ENCODE peak calls at places on chromosomes 6 and 20, in six cellular contexts. C is upper lobe of right lung, V is fibroblast of pulmonary artery, Q is aorta, O is OCI-LY7, I is IMR-90. U is an unnamed sample.

GRCh38 chr6:158853072-158853871 is 34.1 kb upstream of the EZR start:
- DNase-seq in C (peak; percentile 92), V (peak; percentile 94), Q (peak; percentile 73), O (peak; percentile 85), I (peak; percentile 79), U (peak; percentile 21)

GRCh38 chr6:72260489-72260888 is 361.4 kb upstream of the KCNQ5 start:
- DNase-seq in C (no peak), V (no peak), Q (no peak), O (no peak), I (peak; percentile 4), U (no peak)

GRCh38 chr20:6769953-6770831 is 2.7 kb downstream of the BMP2 start:
- DNase-seq in C (peak; percentile 87), V (peak; percentile 58), Q (peak; percentile 63), O (no peak), I (no peak), U (peak; percentile 25)

GRCh38 chr6:159874475-159874874 is 16.3 kb upstream of the MAS1 start:
- DNase-seq in C (no peak), V (peak; percentile 69), Q (peak; percentile 71), O (no peak), I (peak; percentile 13), U (peak; percentile 65)

GRCh38 chr6:53829698-53830221 is 35.0 kb downstream of the LRRC1 start:
- DNase-seq in C (no peak), V (no peak), Q (no peak), O (no peak), I (no peak), U (no peak)

GRCh38 chr6:44561062-44561591 is 173.6 kb downstream of the CDC5L start:
- DNase-seq in C (no peak), V (no peak), Q (no peak), O (no peak), I (no peak), U (no peak)

GRCh38 chr6:105488521-105489212 is 85.8 kb upstream of the PREP start:
- DNase-seq in C (no peak), V (peak; percentile 26), Q (no peak), O (no peak), I (peak; percentile 36), U (no peak)

GRCh38 chr20:61328906-61329558 is 77.0 kb downstream of the CDH4 start:
- DNase-seq in C (peak; percentile 71), V (no peak), Q (no peak), O (peak; percentile 18), I (peak; percentile 17), U (no peak)

GRCh38 chr6:11609324-11610071 is 71.9 kb downstream of the TMEM170B start:
- DNase-seq in C (no peak), V (peak; percentile 97), Q (peak; percentile 88), O (no peak), I (peak; percentile 85), U (peak; percentile 25)

GRCh38 chr20:5557123-5557522 is 193.1 kb upstream of the SHLD1 start:
- DNase-seq in C (no peak), V (peak; percentile 68), Q (peak; percentile 54), O (peak; percentile 75), I (peak; percentile 47), U (peak; percentile 29)

GRCh38 chr6:3335169-3335568 is 76.4 kb downstream of the PSMG4 start:
- DNase-seq in C (no peak), V (no peak), Q (no peak), O (no peak), I (no peak), U (no peak)

GRCh38 chr6:3340358-3340798 is 81.6 kb downstream of the PSMG4 start:
- DNase-seq in C (no peak), V (no peak), Q (no peak), O (no peak), I (no peak), U (no peak)

GRCh38 chr6:3336066-3336786 is 77.5 kb downstream of the PSMG4 start:
- DNase-seq in C (no peak), V (no peak), Q (no peak), O (no peak), I (no peak), U (no peak)

GRCh38 chr6:3336859-3337515 is 78.2 kb downstream of the PSMG4 start:
- DNase-seq in C (no peak), V (no peak), Q (no peak), O (no peak), I (no peak), U (no peak)

GRCh38 chr6:3337521-3338350 is 79.0 kb downstream of the PSMG4 start:
- DNase-seq in C (no peak), V (peak; percentile 46), Q (no peak), O (no peak), I (peak; percentile 56), U (no peak)
- H3K4me3 ChIP-seq in C (no peak overlapping the region), V (no peak overlapping the region), Q (no peak overlapping the region), O (peak overlapping the region; percentile 3), I (no peak overlapping the region), U (no peak overlapping the region)

DNA sequence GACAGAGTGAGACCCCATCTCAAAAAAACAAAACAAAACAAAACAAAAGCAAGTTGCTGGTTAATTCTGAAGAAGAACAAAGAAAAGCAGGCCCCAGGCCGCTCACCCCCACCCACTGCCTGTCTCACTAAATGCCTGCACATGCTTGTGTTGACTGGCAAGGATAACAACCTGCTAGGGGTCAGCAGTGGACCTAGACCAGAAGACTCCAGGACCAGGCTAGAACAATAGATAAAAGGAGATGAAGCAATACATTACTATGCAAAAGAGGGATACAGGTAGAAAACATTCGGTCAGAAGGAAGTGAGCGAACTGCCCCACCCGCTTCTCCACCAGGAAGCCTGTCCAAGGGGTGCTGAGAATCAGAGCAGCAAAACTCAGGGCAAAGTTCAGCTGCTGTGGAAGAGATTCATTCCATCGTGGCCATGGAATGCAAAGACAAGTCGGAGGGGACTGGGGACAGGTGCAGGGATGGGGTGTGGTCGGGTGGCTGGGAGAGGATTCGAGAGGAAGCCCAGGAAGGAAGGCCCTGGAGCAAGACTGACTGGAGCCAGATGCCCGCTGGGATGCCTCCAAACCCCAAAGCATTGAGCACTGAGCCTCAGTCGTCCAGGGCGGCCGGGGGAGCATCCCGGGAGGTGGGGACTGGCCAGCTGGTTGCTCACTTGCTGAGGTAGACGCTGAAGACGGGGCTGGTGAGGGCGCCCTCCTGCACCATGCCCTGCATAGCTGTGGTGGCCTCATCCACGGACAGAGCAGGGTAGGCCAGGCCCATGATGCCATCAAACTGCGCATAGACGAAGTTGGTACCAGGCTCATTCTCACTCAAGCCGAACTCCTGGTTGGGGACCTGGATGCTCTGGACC is 5.3 kb downstream of the PGC start:
- DNase-seq in C (no peak), V (no peak), Q (peak; percentile 32), O (no peak), I (no peak), U (no peak)
- H3K4me3 ChIP-seq in C (no peak overlapping the region), V (no peak overlapping the region), Q (no peak overlapping the region), O (no peak overlapping the region), I (no peak overlapping the region), U (no peak overlapping the region)

GRCh38 chr6:50816115-50816675 is 2.5 kb upstream of the TFAP2B start:
- DNase-seq in C (peak; percentile 72), V (peak; percentile 78), Q (peak; percentile 57), O (peak; percentile 68), I (peak; percentile 55), U (peak; percentile 37)
- H3K4me3 ChIP-seq in C (peak overlapping the region; percentile 49), V (peak overlapping the region; percentile 65), Q (peak overlapping the region; percentile 57), O (peak overlapping the region; percentile 59), I (peak overlapping the region; percentile 51), U (peak overlapping the region; percentile 51)

GRCh38 chr20:18801516-18801915 is 12.1 kb upstream of the SCP2D1 start:
- DNase-seq in C (no peak), V (no peak), Q (no peak), O (no peak), I (no peak), U (no peak)
- H3K4me3 ChIP-seq in C (no peak overlapping the region), V (no peak overlapping the region), Q (no peak overlapping the region), O (no peak overlapping the region), I (no peak overlapping the region), U (no peak overlapping the region)

GRCh38 chr6:37612475-37612874 is 85.2 kb downstream of the MDGA1 start:
- DNase-seq in C (no peak), V (peak; percentile 10), Q (no peak), O (no peak), I (peak; percentile 37), U (no peak)
- H3K4me3 ChIP-seq in C (no peak overlapping the region), V (no peak overlapping the region), Q (no peak overlapping the region), O (no peak overlapping the region), I (no peak overlapping the region), U (no peak overlapping the region)